ENCODE peak calls at places on chromosomes 12 and 14, in eight cellular contexts. One of them, this sample, is unnamed.

GRCh38 chr14:21467620-21468019 is 9.1 kb downstream of the RAB2B start:
- DNase-seq in GM12891: no peak
- DNase-seq in NB4: no peak
- DNase-seq in GM12878: no peak
- DNase-seq in ovary: no peak
- DNase-seq in heart left ventricle: no peak
- DNase-seq in thyroid gland: no peak
- DNase-seq in tibial nerve: no peak
- DNase-seq in this sample: no peak

GRCh38 chr14:77212933-77213656 is 31.5 kb downstream of the TMEM63C start:
- DNase-seq in GM12891: peak
- DNase-seq in NB4: peak
- DNase-seq in GM12878: no peak
- DNase-seq in ovary: no peak
- DNase-seq in heart left ventricle: no peak
- DNase-seq in thyroid gland: peak
- DNase-seq in tibial nerve: no peak
- DNase-seq in this sample: no peak

GRCh38 chr12:45762185-45763110 is 32.9 kb downstream of the ARID2 start:
- DNase-seq in GM12891: no peak
- DNase-seq in NB4: peak
- DNase-seq in GM12878: no peak
- DNase-seq in ovary: no peak
- DNase-seq in heart left ventricle: no peak
- DNase-seq in thyroid gland: no peak
- DNase-seq in tibial nerve: peak
- DNase-seq in this sample: no peak

GRCh38 chr12:65463082-65463481 is 184.6 kb downstream of the MSRB3 start:
- DNase-seq in GM12891: no peak
- DNase-seq in NB4: no peak
- DNase-seq in GM12878: no peak
- DNase-seq in ovary: no peak
- DNase-seq in heart left ventricle: no peak
- DNase-seq in thyroid gland: no peak
- DNase-seq in tibial nerve: no peak
- DNase-seq in this sample: no peak

GRCh38 chr14:94145902-94146527 is 16.6 kb upstream of the IFI27L2 start:
- DNase-seq in GM12891: no peak
- DNase-seq in NB4: peak
- DNase-seq in GM12878: no peak
- DNase-seq in ovary: no peak
- DNase-seq in heart left ventricle: no peak
- DNase-seq in thyroid gland: no peak
- DNase-seq in tibial nerve: no peak
- DNase-seq in this sample: no peak

GRCh38 chr14:73491256-73491976 is 683 bp downstream of the RIOX1 start:
- DNase-seq in GM12891: peak
- DNase-seq in NB4: peak
- DNase-seq in GM12878: no peak
- DNase-seq in ovary: peak
- DNase-seq in heart left ventricle: peak
- DNase-seq in thyroid gland: peak
- DNase-seq in tibial nerve: peak
- DNase-seq in this sample: peak

GRCh38 chr12:61422786-61423185 is 837.4 kb upstream of the USP15 start:
- DNase-seq in GM12891: no peak
- DNase-seq in NB4: no peak
- DNase-seq in GM12878: no peak
- DNase-seq in ovary: no peak
- DNase-seq in heart left ventricle: no peak
- DNase-seq in thyroid gland: no peak
- DNase-seq in tibial nerve: no peak
- DNase-seq in this sample: no peak

GRCh38 chr12:128387811-128388422 is 120.9 kb downstream of the TMEM132C start:
- DNase-seq in GM12891: peak
- DNase-seq in NB4: peak
- DNase-seq in GM12878: no peak
- DNase-seq in ovary: peak
- DNase-seq in heart left ventricle: no peak
- DNase-seq in thyroid gland: peak
- DNase-seq in tibial nerve: peak
- DNase-seq in this sample: no peak

GRCh38 chr14:37585101-37585479 is 10.0 kb downstream of the FOXA1 start:
- DNase-seq in GM12891: no peak
- DNase-seq in NB4: no peak
- DNase-seq in GM12878: no peak
- DNase-seq in ovary: no peak
- DNase-seq in heart left ventricle: peak
- DNase-seq in thyroid gland: no peak
- DNase-seq in tibial nerve: no peak
- DNase-seq in this sample: no peak

GRCh38 chr12:27424631-27425230 is 21.8 kb upstream of the SMCO2 start:
- DNase-seq in GM12891: no peak
- DNase-seq in NB4: peak
- DNase-seq in GM12878: no peak
- DNase-seq in ovary: peak
- DNase-seq in heart left ventricle: no peak
- DNase-seq in thyroid gland: peak
- DNase-seq in tibial nerve: no peak
- DNase-seq in this sample: no peak

GRCh38 chr12:23186950-23187349 is 562.0 kb downstream of the ETNK1 start:
- DNase-seq in GM12891: no peak
- DNase-seq in NB4: no peak
- DNase-seq in GM12878: no peak
- DNase-seq in ovary: no peak
- DNase-seq in heart left ventricle: no peak
- DNase-seq in thyroid gland: no peak
- DNase-seq in tibial nerve: no peak
- DNase-seq in this sample: no peak

GRCh38 chr12:65609359-65609771 is 214.9 kb upstream of the HMGA2 start:
- DNase-seq in GM12891: no peak
- DNase-seq in NB4: no peak
- DNase-seq in GM12878: no peak
- DNase-seq in ovary: no peak
- DNase-seq in heart left ventricle: no peak
- DNase-seq in thyroid gland: no peak
- DNase-seq in tibial nerve: no peak
- DNase-seq in this sample: no peak

GRCh38 chr12:56029666-56030293 is 8.9 kb downstream of the IKZF4 start:
- DNase-seq in GM12891: no peak
- DNase-seq in NB4: peak
- DNase-seq in GM12878: no peak
- DNase-seq in ovary: peak
- DNase-seq in heart left ventricle: no peak
- DNase-seq in thyroid gland: peak
- DNase-seq in tibial nerve: peak
- DNase-seq in this sample: no peak

GRCh38 chr12:92466391-92467305 is 236.1 kb upstream of the PLEKHG7 start:
- DNase-seq in GM12891: no peak
- DNase-seq in NB4: no peak
- DNase-seq in GM12878: peak
- DNase-seq in ovary: no peak
- DNase-seq in heart left ventricle: no peak
- DNase-seq in thyroid gland: no peak
- DNase-seq in tibial nerve: no peak
- DNase-seq in this sample: peak
- TF ChIP-seq POLR2A in GM12891: peak
- TF ChIP-seq POLR2A in NB4: no peak
- TF ChIP-seq POLR2A in GM12878: peak
- TF ChIP-seq POLR2A in ovary: no peak
- TF ChIP-seq POLR2A in heart left ventricle: no peak
- TF ChIP-seq POLR2A in thyroid gland: no peak
- TF ChIP-seq POLR2A in tibial nerve: no peak
- TF ChIP-seq POLR2A in this sample: peak

GRCh38 chr12:31906581-31907286 is 52.5 kb upstream of the RESF1 start:
- DNase-seq in GM12891: no peak
- DNase-seq in NB4: peak
- DNase-seq in GM12878: no peak
- DNase-seq in ovary: no peak
- DNase-seq in heart left ventricle: no peak
- DNase-seq in thyroid gland: no peak
- DNase-seq in tibial nerve: peak
- DNase-seq in this sample: no peak
- TF ChIP-seq POLR2A in GM12891: no peak
- TF ChIP-seq POLR2A in NB4: no peak
- TF ChIP-seq POLR2A in GM12878: no peak
- TF ChIP-seq POLR2A in ovary: no peak
- TF ChIP-seq POLR2A in heart left ventricle: no peak
- TF ChIP-seq POLR2A in thyroid gland: no peak
- TF ChIP-seq POLR2A in tibial nerve: no peak
- TF ChIP-seq POLR2A in this sample: no peak

DNA sequence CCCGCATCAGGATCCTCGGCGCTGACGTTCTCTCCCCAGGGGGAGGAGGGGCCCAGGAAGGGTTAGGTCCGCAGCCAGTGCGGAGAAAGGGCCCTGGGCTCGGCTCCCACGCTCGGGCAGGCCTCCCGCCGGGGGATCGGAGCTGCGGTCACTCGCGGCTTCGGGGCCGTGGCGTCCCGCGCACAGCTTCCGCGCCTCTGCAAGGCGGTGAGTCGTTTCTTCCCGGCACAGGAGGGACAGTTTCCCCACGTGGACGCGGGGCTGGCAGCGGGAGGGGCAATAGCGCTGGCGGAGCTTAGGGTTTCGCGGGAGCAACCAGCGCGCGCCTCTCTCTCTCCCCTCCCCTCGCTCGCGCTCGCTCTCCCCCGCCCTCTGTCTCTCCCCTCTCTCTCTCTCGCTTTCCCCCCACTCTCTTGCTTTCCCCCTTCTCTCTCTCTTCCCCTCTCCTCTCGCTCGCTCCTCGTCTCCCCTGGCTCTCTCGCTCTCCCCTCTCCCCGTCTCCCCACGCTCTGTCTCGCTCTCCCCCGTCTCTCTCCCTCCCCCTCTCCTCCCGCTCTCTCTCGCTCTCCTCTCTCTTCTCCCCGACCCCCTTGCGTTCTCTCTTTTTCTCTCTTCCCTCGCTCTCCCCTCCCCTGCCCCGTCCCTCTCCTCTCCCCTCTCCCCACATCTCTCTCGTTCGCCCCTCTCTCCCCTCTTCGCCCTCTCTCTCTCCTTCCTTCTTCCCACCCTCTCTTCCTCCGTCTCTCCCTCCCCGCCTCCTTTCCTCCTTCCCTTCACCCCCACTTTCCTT is 12.8 kb upstream of the MAP3K9 start:
- DNase-seq in GM12891: peak
- DNase-seq in NB4: peak
- DNase-seq in GM12878: no peak
- DNase-seq in ovary: peak
- DNase-seq in heart left ventricle: peak
- DNase-seq in thyroid gland: peak
- DNase-seq in tibial nerve: no peak
- DNase-seq in this sample: peak
- TF ChIP-seq POLR2A in GM12891: no peak
- TF ChIP-seq POLR2A in NB4: peak
- TF ChIP-seq POLR2A in GM12878: peak
- TF ChIP-seq POLR2A in ovary: peak
- TF ChIP-seq POLR2A in heart left ventricle: no peak
- TF ChIP-seq POLR2A in thyroid gland: no peak
- TF ChIP-seq POLR2A in tibial nerve: no peak
- TF ChIP-seq POLR2A in this sample: no peak

GRCh38 chr14:102768223-102769048 is 8.8 kb upstream of the TRAF3 start:
- DNase-seq in GM12891: peak
- DNase-seq in NB4: peak
- DNase-seq in GM12878: peak
- DNase-seq in ovary: no peak
- DNase-seq in heart left ventricle: no peak
- DNase-seq in thyroid gland: no peak
- DNase-seq in tibial nerve: peak
- DNase-seq in this sample: peak
- TF ChIP-seq POLR2A in GM12891: peak
- TF ChIP-seq POLR2A in NB4: peak
- TF ChIP-seq POLR2A in GM12878: no peak
- TF ChIP-seq POLR2A in ovary: no peak
- TF ChIP-seq POLR2A in heart left ventricle: no peak
- TF ChIP-seq POLR2A in thyroid gland: no peak
- TF ChIP-seq POLR2A in tibial nerve: no peak
- TF ChIP-seq POLR2A in this sample: no peak

GRCh38 chr14:99905121-99905520 is 111.9 kb downstream of the EML1 start:
- DNase-seq in GM12891: no peak
- DNase-seq in NB4: no peak
- DNase-seq in GM12878: no peak
- DNase-seq in ovary: no peak
- DNase-seq in heart left ventricle: no peak
- DNase-seq in thyroid gland: no peak
- DNase-seq in tibial nerve: no peak
- DNase-seq in this sample: no peak
- TF ChIP-seq POLR2A in GM12891: no peak
- TF ChIP-seq POLR2A in NB4: no peak
- TF ChIP-seq POLR2A in GM12878: no peak
- TF ChIP-seq POLR2A in ovary: no peak
- TF ChIP-seq POLR2A in heart left ventricle: no peak
- TF ChIP-seq POLR2A in thyroid gland: no peak
- TF ChIP-seq POLR2A in tibial nerve: no peak
- TF ChIP-seq POLR2A in this sample: no peak

GRCh38 chr14:68795602-68796417 is 2.9 kb upstream of the ZFP36L1 start:
- DNase-seq in GM12891: no peak
- DNase-seq in NB4: no peak
- DNase-seq in GM12878: no peak
- DNase-seq in ovary: peak
- DNase-seq in heart left ventricle: peak
- DNase-seq in thyroid gland: peak
- DNase-seq in tibial nerve: peak
- DNase-seq in this sample: peak
- TF ChIP-seq POLR2A in GM12891: peak
- TF ChIP-seq POLR2A in NB4: no peak
- TF ChIP-seq POLR2A in GM12878: peak
- TF ChIP-seq POLR2A in ovary: peak
- TF ChIP-seq POLR2A in heart left ventricle: no peak
- TF ChIP-seq POLR2A in thyroid gland: peak
- TF ChIP-seq POLR2A in tibial nerve: peak
- TF ChIP-seq POLR2A in this sample: peak

This sample was measured in spleen.